ENCODE peak calls at places on chromosomes 13 and 19, in seven cellular contexts. One of them, this sample, is unnamed.

GRCh38 chr13:28340272-28340793 is 154.6 kb downstream of the FLT1 start:
- DNase-seq in OCI-LY7: no peak
- DNase-seq in tibial nerve: no peak
- DNase-seq in Peyer's patch: no peak
- DNase-seq in RWPE1: no peak
- DNase-seq in HL-60: no peak
- DNase-seq in brain microvascular endothelial cell: peak; percentile 58
- DNase-seq in this sample: no peak

GRCh38 chr19:39154626-39155100 is 29.1 kb downstream of the PAK4 start:
- DNase-seq in OCI-LY7: no peak
- DNase-seq in tibial nerve: no peak
- DNase-seq in Peyer's patch: no peak
- DNase-seq in RWPE1: peak; percentile 74
- DNase-seq in HL-60: no peak
- DNase-seq in brain microvascular endothelial cell: no peak
- DNase-seq in this sample: no peak

GRCh38 chr19:8794823-8795222 is 37.3 kb downstream of the ZNF558 start:
- DNase-seq in OCI-LY7: no peak
- DNase-seq in tibial nerve: no peak
- DNase-seq in Peyer's patch: no peak
- DNase-seq in RWPE1: no peak
- DNase-seq in HL-60: no peak
- DNase-seq in brain microvascular endothelial cell: no peak
- DNase-seq in this sample: no peak

GRCh38 chr19:8610928-8611284 is 391 bp upstream of the ADAMTS10 start:
- DNase-seq in OCI-LY7: no peak
- DNase-seq in tibial nerve: no peak
- DNase-seq in Peyer's patch: no peak
- DNase-seq in RWPE1: no peak
- DNase-seq in HL-60: no peak
- DNase-seq in brain microvascular endothelial cell: no peak
- DNase-seq in this sample: no peak

GRCh38 chr19:41993612-41994483 is at the start of gene ATP1A3:
- DNase-seq in OCI-LY7: peak; percentile 87
- DNase-seq in tibial nerve: no peak
- DNase-seq in Peyer's patch: peak; percentile 72
- DNase-seq in RWPE1: peak; percentile 92
- DNase-seq in HL-60: peak; percentile 9
- DNase-seq in brain microvascular endothelial cell: peak; percentile 20
- DNase-seq in this sample: no peak

GRCh38 chr13:20993661-20994440 is 67.5 kb downstream of the LATS2 start:
- DNase-seq in OCI-LY7: no peak
- DNase-seq in tibial nerve: no peak
- DNase-seq in Peyer's patch: no peak
- DNase-seq in RWPE1: peak; percentile 30
- DNase-seq in HL-60: peak; percentile 94
- DNase-seq in brain microvascular endothelial cell: peak; percentile 43
- DNase-seq in this sample: no peak

GRCh38 chr13:20263393-20264044 is 31.4 kb upstream of the GJB6 start:
- DNase-seq in OCI-LY7: no peak
- DNase-seq in tibial nerve: no peak
- DNase-seq in Peyer's patch: no peak
- DNase-seq in RWPE1: no peak
- DNase-seq in HL-60: no peak
- DNase-seq in brain microvascular endothelial cell: no peak
- DNase-seq in this sample: no peak

GRCh38 chr13:46520188-46520587 is 32.8 kb upstream of the LRCH1 start:
- DNase-seq in OCI-LY7: no peak
- DNase-seq in tibial nerve: no peak
- DNase-seq in Peyer's patch: no peak
- DNase-seq in RWPE1: no peak
- DNase-seq in HL-60: no peak
- DNase-seq in brain microvascular endothelial cell: no peak
- DNase-seq in this sample: no peak

GRCh38 chr13:26983533-26984315 is 187.9 kb downstream of the USP12 start:
- DNase-seq in OCI-LY7: no peak
- DNase-seq in tibial nerve: no peak
- DNase-seq in Peyer's patch: no peak
- DNase-seq in RWPE1: no peak
- DNase-seq in HL-60: no peak
- DNase-seq in brain microvascular endothelial cell: no peak
- DNase-seq in this sample: no peak

GRCh38 chr19:55552620-55553019 is 7.3 kb upstream of the SBK3 start:
- DNase-seq in OCI-LY7: no peak
- DNase-seq in tibial nerve: no peak
- DNase-seq in Peyer's patch: no peak
- DNase-seq in RWPE1: no peak
- DNase-seq in HL-60: no peak
- DNase-seq in brain microvascular endothelial cell: peak; percentile 85
- DNase-seq in this sample: no peak

GRCh38 chr13:98481511-98481951 is 95.4 kb downstream of the STK24 start:
- DNase-seq in OCI-LY7: no peak
- DNase-seq in tibial nerve: no peak
- DNase-seq in Peyer's patch: no peak
- DNase-seq in RWPE1: no peak
- DNase-seq in HL-60: no peak
- DNase-seq in brain microvascular endothelial cell: no peak
- DNase-seq in this sample: no peak

GRCh38 chr19:50983625-50984292 is at the start of gene KLK7:
- DNase-seq in OCI-LY7: no peak
- DNase-seq in tibial nerve: no peak
- DNase-seq in Peyer's patch: no peak
- DNase-seq in RWPE1: no peak
- DNase-seq in HL-60: no peak
- DNase-seq in brain microvascular endothelial cell: no peak
- DNase-seq in this sample: no peak

GRCh38 chr19:5128932-5129389 is 160.0 kb downstream of the KDM4B start:
- DNase-seq in OCI-LY7: no peak
- DNase-seq in tibial nerve: peak; percentile 15
- DNase-seq in Peyer's patch: no peak
- DNase-seq in RWPE1: no peak
- DNase-seq in HL-60: no peak
- DNase-seq in brain microvascular endothelial cell: peak; percentile 34
- DNase-seq in this sample: no peak

GRCh38 chr13:26459276-26460131 is 98.0 kb upstream of the WASF3 start:
- DNase-seq in OCI-LY7: no peak
- DNase-seq in tibial nerve: no peak
- DNase-seq in Peyer's patch: no peak
- DNase-seq in RWPE1: no peak
- DNase-seq in HL-60: no peak
- DNase-seq in brain microvascular endothelial cell: no peak
- DNase-seq in this sample: no peak

GRCh38 chr19:29810504-29810871 is 1.3 kb upstream of the CCNE1 start:
- DNase-seq in OCI-LY7: no peak
- DNase-seq in tibial nerve: peak; percentile 21
- DNase-seq in Peyer's patch: no peak
- DNase-seq in RWPE1: peak; percentile 55
- DNase-seq in HL-60: no peak
- DNase-seq in brain microvascular endothelial cell: peak; percentile 5
- DNase-seq in this sample: no peak

GRCh38 chr13:74025369-74025768 is 108.8 kb downstream of the KLF12 start:
- DNase-seq in OCI-LY7: no peak
- DNase-seq in tibial nerve: no peak
- DNase-seq in Peyer's patch: no peak
- DNase-seq in RWPE1: no peak
- DNase-seq in HL-60: no peak
- DNase-seq in brain microvascular endothelial cell: no peak
- DNase-seq in this sample: no peak

GRCh38 chr13:98216135-98216565 is 39.1 kb upstream of the RNF113B start:
- DNase-seq in OCI-LY7: no peak
- DNase-seq in tibial nerve: no peak
- DNase-seq in Peyer's patch: no peak
- DNase-seq in RWPE1: no peak
- DNase-seq in HL-60: no peak
- DNase-seq in brain microvascular endothelial cell: peak; percentile 90
- DNase-seq in this sample: no peak

GRCh38 chr19:4794971-4795370 is 3.4 kb downstream of the FEM1A start:
- DNase-seq in OCI-LY7: no peak
- DNase-seq in tibial nerve: no peak
- DNase-seq in Peyer's patch: no peak
- DNase-seq in RWPE1: peak; percentile 62
- DNase-seq in HL-60: no peak
- DNase-seq in brain microvascular endothelial cell: no peak
- DNase-seq in this sample: no peak

GRCh38 chr19:56105090-56105701 is 15.9 kb downstream of the ZNF787 start:
- DNase-seq in OCI-LY7: no peak
- DNase-seq in tibial nerve: peak; percentile 72
- DNase-seq in Peyer's patch: peak; percentile 76
- DNase-seq in RWPE1: no peak
- DNase-seq in HL-60: peak; percentile 82
- DNase-seq in brain microvascular endothelial cell: no peak
- DNase-seq in this sample: peak; percentile 68

GRCh38 chr13:47480121-47480520 is 521.0 kb downstream of the SUCLA2 start:
- DNase-seq in OCI-LY7: no peak
- DNase-seq in tibial nerve: no peak
- DNase-seq in Peyer's patch: no peak
- DNase-seq in RWPE1: peak; percentile 43
- DNase-seq in HL-60: no peak
- DNase-seq in brain microvascular endothelial cell: peak; percentile 84
- DNase-seq in this sample: no peak

GRCh38 chr13:113629814-113630213 is 28.2 kb downstream of the ATP4B start:
- DNase-seq in OCI-LY7: no peak
- DNase-seq in tibial nerve: no peak
- DNase-seq in Peyer's patch: no peak
- DNase-seq in RWPE1: no peak
- DNase-seq in HL-60: no peak
- DNase-seq in brain microvascular endothelial cell: no peak
- DNase-seq in this sample: peak; percentile 30

GRCh38 chr13:20118268-20119140 is 42.3 kb downstream of the GJA3 start:
- DNase-seq in OCI-LY7: no peak
- DNase-seq in tibial nerve: peak; percentile 10
- DNase-seq in Peyer's patch: peak; percentile 20
- DNase-seq in RWPE1: no peak
- DNase-seq in HL-60: peak; percentile 29
- DNase-seq in brain microvascular endothelial cell: no peak
- DNase-seq in this sample: no peak

GRCh38 chr13:111082240-111082639 is 32.9 kb upstream of the ARHGEF7 start:
- DNase-seq in OCI-LY7: no peak
- DNase-seq in tibial nerve: no peak
- DNase-seq in Peyer's patch: no peak
- DNase-seq in RWPE1: no peak
- DNase-seq in HL-60: no peak
- DNase-seq in brain microvascular endothelial cell: no peak
- DNase-seq in this sample: no peak

GRCh38 chr13:42272115-42272756 is at the start of gene AKAP11:
- DNase-seq in OCI-LY7: peak; percentile 74
- DNase-seq in tibial nerve: peak; percentile 26
- DNase-seq in Peyer's patch: peak; percentile 54
- DNase-seq in RWPE1: peak; percentile 44
- DNase-seq in HL-60: peak; percentile 51
- DNase-seq in brain microvascular endothelial cell: peak; percentile 24
- DNase-seq in this sample: peak; percentile 50

GRCh38 chr19:42563352-42564210 is 31.1 kb downstream of the CEACAM8 start:
- DNase-seq in OCI-LY7: peak; percentile 58
- DNase-seq in tibial nerve: peak; percentile 5
- DNase-seq in Peyer's patch: no peak
- DNase-seq in RWPE1: peak; percentile 67
- DNase-seq in HL-60: peak; percentile 61
- DNase-seq in brain microvascular endothelial cell: peak; percentile 36
- DNase-seq in this sample: no peak

DNA sequence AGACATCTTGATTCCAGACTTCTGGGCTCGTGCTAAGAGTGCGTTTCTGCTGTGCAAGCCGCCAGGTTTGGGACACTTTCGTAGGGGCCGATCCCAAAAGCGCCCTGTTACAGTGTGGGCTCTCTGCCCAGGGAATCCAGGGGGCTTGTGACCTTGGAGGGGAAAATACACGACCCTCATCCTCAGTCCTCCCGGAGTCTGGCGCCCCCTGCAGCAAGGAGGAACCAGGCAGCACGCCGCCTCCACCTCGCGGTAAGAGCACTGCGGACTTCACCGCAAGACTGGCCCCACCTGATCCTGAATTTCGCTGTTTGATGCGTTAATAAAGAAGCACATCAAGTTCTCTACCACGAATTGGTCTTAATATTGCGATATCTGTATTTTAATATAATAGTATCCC is 5.2 kb downstream of the POLRMT start:
- DNase-seq in OCI-LY7: no peak
- DNase-seq in tibial nerve: no peak
- DNase-seq in Peyer's patch: no peak
- DNase-seq in RWPE1: no peak
- DNase-seq in HL-60: no peak
- DNase-seq in brain microvascular endothelial cell: no peak
- DNase-seq in this sample: no peak
- TF ChIP-seq CTCF in OCI-LY7: peak; percentile 64
- TF ChIP-seq CTCF in tibial nerve: no peak
- TF ChIP-seq CTCF in Peyer's patch: no peak
- TF ChIP-seq CTCF in RWPE1: no peak
- TF ChIP-seq CTCF in HL-60: no peak
- TF ChIP-seq CTCF in brain microvascular endothelial cell: peak; percentile 59
- TF ChIP-seq CTCF in this sample: peak; percentile 11

GRCh38 chr19:33819875-33820781 is 23.5 kb downstream of the KCTD15 start:
- DNase-seq in OCI-LY7: peak; percentile 54
- DNase-seq in tibial nerve: peak; percentile 54
- DNase-seq in Peyer's patch: peak; percentile 69
- DNase-seq in RWPE1: peak; percentile 90
- DNase-seq in HL-60: peak; percentile 98
- DNase-seq in brain microvascular endothelial cell: peak; percentile 23
- DNase-seq in this sample: peak; percentile 92
- TF ChIP-seq CTCF in OCI-LY7: no peak
- TF ChIP-seq CTCF in tibial nerve: no peak
- TF ChIP-seq CTCF in Peyer's patch: no peak
- TF ChIP-seq CTCF in RWPE1: no peak
- TF ChIP-seq CTCF in HL-60: no peak
- TF ChIP-seq CTCF in brain microvascular endothelial cell: no peak
- TF ChIP-seq CTCF in this sample: no peak

GRCh38 chr13:95552539-95553270 is at the start of gene CLDN10:
- DNase-seq in OCI-LY7: no peak
- DNase-seq in tibial nerve: no peak
- DNase-seq in Peyer's patch: no peak
- DNase-seq in RWPE1: no peak
- DNase-seq in HL-60: no peak
- DNase-seq in brain microvascular endothelial cell: no peak
- DNase-seq in this sample: peak; percentile 46
- TF ChIP-seq CTCF in OCI-LY7: no peak
- TF ChIP-seq CTCF in tibial nerve: no peak
- TF ChIP-seq CTCF in Peyer's patch: no peak
- TF ChIP-seq CTCF in RWPE1: no peak
- TF ChIP-seq CTCF in HL-60: no peak
- TF ChIP-seq CTCF in brain microvascular endothelial cell: peak; percentile 39
- TF ChIP-seq CTCF in this sample: peak; percentile 33

DNA sequence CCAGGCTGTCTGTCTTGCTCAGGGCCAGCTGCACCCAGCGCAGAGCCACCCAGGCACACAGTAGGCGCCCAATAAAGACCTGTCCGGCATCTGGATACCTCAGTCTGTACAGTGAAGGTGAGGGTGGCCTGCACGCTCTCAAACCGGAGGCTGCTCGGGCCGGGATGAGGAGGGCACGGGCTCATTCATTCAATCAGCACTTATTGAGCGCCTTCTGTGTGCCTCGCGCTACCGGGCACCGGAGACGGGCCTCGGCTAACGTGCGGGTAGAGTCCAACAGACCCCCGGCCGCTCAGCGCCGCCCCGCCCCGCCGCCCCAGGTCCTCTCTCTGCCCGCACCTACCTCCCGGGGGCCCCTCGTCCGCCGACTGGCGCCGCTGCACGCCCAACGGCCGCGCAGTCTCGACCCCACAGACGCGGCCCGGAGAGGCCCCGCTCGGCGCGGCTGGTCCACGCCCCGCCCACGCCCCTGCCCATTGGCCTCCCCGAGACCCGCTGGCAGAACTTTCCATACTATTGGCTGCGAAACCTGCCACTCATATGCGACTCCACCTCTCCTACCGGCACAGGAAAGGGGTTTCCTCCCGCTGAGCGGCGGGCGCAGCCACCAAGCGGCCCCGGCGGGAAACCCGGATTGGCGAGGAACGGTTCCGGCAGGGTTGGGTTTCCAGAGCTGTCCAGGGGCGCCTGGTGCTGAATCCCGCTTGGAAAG is at the start of gene SLC39A3:
- DNase-seq in OCI-LY7: peak; percentile 99
- DNase-seq in tibial nerve: peak; percentile 99
- DNase-seq in Peyer's patch: peak; percentile 98
- DNase-seq in RWPE1: peak; percentile 100
- DNase-seq in HL-60: peak; percentile 100
- DNase-seq in brain microvascular endothelial cell: peak; percentile 99
- DNase-seq in this sample: peak; percentile 99
- TF ChIP-seq CTCF in OCI-LY7: no peak
- TF ChIP-seq CTCF in tibial nerve: peak; percentile 66
- TF ChIP-seq CTCF in Peyer's patch: peak; percentile 19
- TF ChIP-seq CTCF in RWPE1: no peak
- TF ChIP-seq CTCF in HL-60: no peak
- TF ChIP-seq CTCF in brain microvascular endothelial cell: peak; percentile 27
- TF ChIP-seq CTCF in this sample: no peak